ENCODE peak calls at places on chromosomes 3 and 15, in four cellular contexts. J is testis, Y is sigmoid colon, H is AG09309. O is an unnamed sample.
A peak's percentile ranks its signal among the peaks of the same experiment; 100 is the strongest.

GRCh38 chr3:140395134-140396075 is 282.5 kb upstream of the TRIM42 start:
- DNase-seq in H (no peak), Y (no peak), J (peak; percentile 60), O (no peak)

GRCh38 chr15:31207246-31207645 is 105.7 kb upstream of the TRPM1 start:
- DNase-seq in J (no peak), H (no peak), Y (no peak), O (no peak)

GRCh38 chr15:27638950-27639349 is 460.2 kb downstream of the OCA2 start:
- DNase-seq in J (no peak), Y (no peak), H (no peak), O (no peak)

GRCh38 chr3:359672-360071 is 163.1 kb downstream of the CHL1 start:
- DNase-seq in J (no peak), H (no peak), Y (no peak), O (no peak)

GRCh38 chr15:100334905-100335304 is 6.9 kb downstream of the ADAMTS17 start:
- DNase-seq in Y (no peak), H (no peak), J (no peak), O (no peak)

GRCh38 chr15:40430271-40430805 is 10.4 kb upstream of the BAHD1 start:
- DNase-seq in H (no peak), J (peak; percentile 64), Y (no peak), O (no peak)

GRCh38 chr15:25712961-25713355 is 150.2 kb downstream of the ATP10A start:
- DNase-seq in H (no peak), J (no peak), Y (peak; percentile 20), O (no peak)

GRCh38 chr3:66823010-66823399 is 175.1 kb upstream of the KBTBD8 start:
- DNase-seq in H (no peak), Y (no peak), J (no peak), O (no peak)

GRCh38 chr3:42705962-42706585 is 3.5 kb upstream of the HHATL start:
- DNase-seq in H (no peak), Y (peak; percentile 41), J (no peak), O (no peak)

GRCh38 chr15:46365612-46366011 is 730.8 kb downstream of the SQOR start:
- DNase-seq in J (no peak), Y (peak; percentile 62), H (peak; percentile 14), O (peak; percentile 2)

GRCh38 chr3:85005947-85006346 is 47.2 kb downstream of the CADM2 start:
- DNase-seq in H (no peak), Y (no peak), J (no peak), O (no peak)

GRCh38 chr15:66715181-66715624 is 13.2 kb downstream of the SMAD6 start:
- DNase-seq in H (no peak), J (no peak), Y (no peak), O (no peak)

GRCh38 chr3:129358177-129359101 is 70.0 kb downstream of the EFCAB12 start:
- DNase-seq in H (no peak), Y (no peak), J (peak; percentile 37), O (no peak)

GRCh38 chr15:63531586-63531985 is 27.2 kb downstream of the USP3 start:
- DNase-seq in Y (no peak), J (no peak), H (no peak), O (no peak)

GRCh38 chr3:45751537-45752242 is 44.6 kb downstream of the SLC6A20 start:
- DNase-seq in Y (no peak), H (no peak), J (no peak), O (no peak)

GRCh38 chr3:151169262-151169661 is 33.8 kb downstream of the GPR171 start:
- DNase-seq in Y (no peak), J (no peak), H (no peak), O (no peak)

GRCh38 chr15:72890043-72890442 is 106.5 kb upstream of the ADPGK start:
- DNase-seq in J (no peak), H (no peak), Y (no peak), O (no peak)

GRCh38 chr3:53680026-53680425 is 166.2 kb downstream of the CHDH start:
- DNase-seq in J (peak; percentile 61), H (no peak), Y (peak; percentile 79), O (no peak)

GRCh38 chr3:73540969-73541740 is 83.6 kb downstream of the PDZRN3 start:
- DNase-seq in J (no peak), H (no peak), Y (no peak), O (no peak)

GRCh38 chr3:158443632-158444031 is 127.4 kb upstream of the MLF1 start:
- DNase-seq in H (no peak), Y (no peak), J (no peak), O (no peak)

GRCh38 chr3:45986303-45986982 is 9.2 kb downstream of the FYCO1 start:
- DNase-seq in Y (peak; percentile 85), J (no peak), H (peak; percentile 46), O (no peak)

GRCh38 chr3:24550588-24550987 is 55.9 kb upstream of the THRB start:
- DNase-seq in H (no peak), J (no peak), Y (no peak), O (no peak)

GRCh38 chr15:57440167-57440566 is 63.9 kb downstream of the CGNL1 start:
- DNase-seq in Y (no peak), J (no peak), H (no peak), O (no peak)

GRCh38 chr3:197019021-197019420 is 10.6 kb downstream of the MELTF start:
- DNase-seq in J (no peak), H (no peak), Y (no peak), O (no peak)

GRCh38 chr3:95994338-95994737 is 820.1 kb upstream of the EPHA6 start:
- DNase-seq in H (no peak), J (peak; percentile 57), Y (no peak), O (no peak)

DNA sequence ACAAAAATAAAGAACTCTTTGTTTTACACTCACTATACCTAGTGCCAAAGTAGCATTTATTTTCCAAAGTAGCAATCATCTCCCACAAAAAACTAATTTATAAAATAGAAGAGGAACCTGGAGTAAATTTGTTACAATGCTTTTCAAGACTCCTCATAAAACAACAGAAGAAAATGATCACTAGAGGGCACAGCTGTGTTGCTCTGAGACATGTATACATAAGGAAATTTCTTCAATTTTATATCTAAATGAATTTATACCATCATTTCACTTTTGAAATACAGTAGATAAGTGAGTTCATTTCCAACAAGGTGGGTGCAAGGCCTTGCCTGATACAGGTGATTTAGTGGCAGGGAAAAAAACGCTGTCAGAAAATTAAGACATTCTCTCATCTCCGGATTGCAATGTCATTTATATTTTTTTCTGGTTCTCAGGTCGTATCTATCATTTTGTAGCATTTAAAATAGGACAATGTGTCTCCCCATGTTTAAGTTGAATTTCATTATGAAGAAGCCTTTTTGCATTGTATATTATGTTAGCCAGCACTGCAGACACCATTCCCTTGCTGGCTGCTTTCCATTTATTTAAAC is 25.3 kb upstream of the ARHGEF26 start:
- DNase-seq in H (no peak), Y (no peak), J (no peak), O (no peak)
- TF ChIP-seq CTCF in H (peak; percentile 51), Y (no peak), J (peak; percentile 2), O (peak; percentile 15)

GRCh38 chr3:38651153-38651789 is 1.8 kb upstream of the SCN5A start:
- DNase-seq in Y (peak; percentile 77), H (no peak), J (peak; percentile 81), O (peak; percentile 25)
- H3K4me3 ChIP-seq in Y (no peak overlapping the region), H (no peak overlapping the region), J (no peak overlapping the region), O (no peak overlapping the region)

DNA sequence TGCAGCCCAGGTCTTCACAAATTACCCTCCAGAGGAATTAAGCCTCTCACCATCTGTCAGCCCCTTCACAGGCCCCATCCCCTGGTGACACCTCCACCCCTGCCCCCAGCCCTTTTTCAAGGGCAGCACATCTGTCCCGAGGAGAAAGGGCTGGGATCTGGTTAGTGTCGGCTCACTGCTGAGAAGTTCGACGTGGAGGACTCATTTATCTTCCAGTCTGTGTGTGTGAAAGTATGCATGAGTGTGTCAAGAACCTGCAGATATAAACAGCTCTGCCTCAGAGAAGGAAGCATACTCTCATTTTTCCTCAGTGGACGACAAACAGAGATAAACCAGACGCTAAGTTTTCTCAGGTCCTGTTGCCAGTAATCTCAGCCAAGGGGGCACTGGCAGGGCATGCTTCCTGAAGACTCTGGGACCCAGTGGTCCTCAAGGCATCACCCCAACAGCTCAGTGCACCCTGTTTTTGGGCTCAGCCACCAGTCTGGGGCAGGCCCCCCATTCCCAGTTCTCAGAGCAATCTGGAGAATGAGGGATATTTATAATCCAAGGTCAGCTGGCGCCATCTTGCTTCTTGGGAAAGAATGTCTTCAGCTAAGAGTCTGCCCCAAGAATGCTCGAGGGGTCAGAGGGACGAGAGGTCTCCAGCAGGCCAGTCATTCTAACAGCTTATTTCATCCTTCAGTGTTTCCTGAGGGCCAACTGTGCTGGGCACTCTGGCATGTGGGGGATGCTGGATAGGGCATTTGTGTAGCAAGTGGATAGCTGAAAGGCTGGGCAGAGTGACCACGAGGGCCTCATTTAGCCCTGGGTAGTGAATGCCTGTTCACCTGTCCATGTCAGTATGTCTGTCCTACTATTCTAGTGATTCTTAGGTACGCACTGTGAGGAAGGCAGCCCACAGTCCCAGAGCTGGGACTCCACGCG is 73.6 kb downstream of the ADCY5 start:
- DNase-seq in J (no peak), Y (peak; percentile 70), H (no peak), O (no peak)
- TF ChIP-seq CTCF in J (no peak), Y (no peak), H (no peak), O (no peak)

DNA sequence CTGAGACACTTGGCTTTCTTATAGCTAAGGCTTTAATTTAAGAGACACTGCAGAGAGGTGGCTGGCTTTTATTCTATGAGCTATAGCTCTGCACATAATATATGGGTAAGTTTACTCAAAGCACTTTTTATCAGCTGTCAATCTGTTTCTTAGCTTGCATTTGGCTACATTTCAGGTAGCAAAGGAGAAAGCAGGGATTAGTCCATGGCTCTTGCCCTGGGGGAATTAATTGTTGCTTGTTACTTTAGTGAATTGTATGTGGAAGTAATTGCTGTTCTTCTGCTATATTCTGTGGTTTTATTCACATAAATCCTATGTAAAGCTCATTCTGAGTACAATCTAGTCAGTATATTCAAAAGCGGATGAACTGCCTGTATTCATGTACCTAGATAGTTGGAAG is 14.4 kb upstream of the CCDC39 start:
- DNase-seq in H (no peak), Y (no peak), J (no peak), O (no peak)
- H3K4me3 ChIP-seq in H (no peak overlapping the region), Y (no peak overlapping the region), J (no peak overlapping the region), O (no peak overlapping the region)

O was measured in HFF-Myc.